ENCODE peak calls at places on chromosomes 2 and 18, in five cellular contexts. C, N, A, U and X are unnamed samples.

GRCh38 chr2:217186152-217186551 is 326.3 kb upstream of the TNP1 start:
- DNase-seq in C (no peak), N (no peak), A (no peak), U (no peak), X (no peak)

GRCh38 chr18:46332956-46333355 is 228.8 kb downstream of the HAUS1 start:
- DNase-seq in C (no peak), N (no peak), A (peak), U (no peak), X (no peak)

GRCh38 chr2:232891621-232892071 is 21.6 kb downstream of the SNORC start:
- DNase-seq in C (peak), N (peak), A (no peak), U (no peak), X (peak)

GRCh38 chr2:19883971-19884720 is 17.6 kb downstream of the TTC32 start:
- DNase-seq in C (no peak), N (no peak), A (no peak), U (no peak), X (no peak)

GRCh38 chr2:132608222-132608795 is 61.7 kb downstream of the LYPD1 start:
- DNase-seq in C (no peak), N (no peak), A (no peak), U (no peak), X (no peak)

GRCh38 chr2:23286031-23286764 is 98.8 kb upstream of the KLHL29 start:
- DNase-seq in C (no peak), N (no peak), A (no peak), U (no peak), X (no peak)

GRCh38 chr2:3490191-3491158 is 28.9 kb downstream of the ADI1 start:
- DNase-seq in C (no peak), N (no peak), A (no peak), U (no peak), X (no peak)

GRCh38 chr18:36697905-36698304 is 130.9 kb downstream of the TPGS2 start:
- DNase-seq in C (no peak), N (peak), A (no peak), U (no peak), X (peak)

GRCh38 chr2:10300997-10301945 is 1.4 kb upstream of the HPCAL1 start:
- DNase-seq in C (no peak), N (no peak), A (no peak), U (no peak), X (no peak)

GRCh38 chr2:162828545-162828944 is 10.0 kb downstream of the KCNH7 start:
- DNase-seq in C (no peak), N (peak), A (no peak), U (no peak), X (peak)

GRCh38 chr2:64133828-64134227 is 10.4 kb downstream of the PELI1 start:
- DNase-seq in C (peak), N (peak), A (no peak), U (no peak), X (peak)

GRCh38 chr2:171272039-171272438 is 111.3 kb upstream of the TLK1 start:
- DNase-seq in C (peak), N (peak), A (no peak), U (no peak), X (peak)

GRCh38 chr18:48840491-48840877 is 110.3 kb downstream of the SMAD7 start:
- DNase-seq in C (no peak), N (no peak), A (no peak), U (no peak), X (no peak)

GRCh38 chr2:104658149-104658839 is 195.6 kb upstream of the POU3F3 start:
- DNase-seq in C (no peak), N (peak), A (peak), U (no peak), X (no peak)

GRCh38 chr2:107719141-107719540 is 107.6 kb upstream of the RGPD4 start:
- DNase-seq in C (no peak), N (peak), A (no peak), U (no peak), X (no peak)

GRCh38 chr18:13019301-13019700 is 28.1 kb downstream of the CEP192 start:
- DNase-seq in C (peak), N (peak), A (no peak), U (no peak), X (peak)

GRCh38 chr18:54416459-54416858 is 58.8 kb downstream of the C18orf54 start:
- DNase-seq in C (no peak), N (peak), A (no peak), U (no peak), X (peak)

GRCh38 chr2:68367918-68368656 is 3.0 kb downstream of the PLEK start:
- DNase-seq in C (no peak), N (no peak), A (no peak), U (no peak), X (peak)